ENCODE peak calls at places on chromosomes 4 and X, in eight cellular contexts. One of them, this sample, is unnamed.

GRCh38 chrX:20693071-20693470 is 426.4 kb upstream of the RPS6KA3 start:
- DNase-seq in stimulated activated CD8-positive, alpha-beta memory T cell treated with anti-CD3 and anti-CD28 coated beads, Interleukin-7, amount 100 ng/mL, for 1 hour: no peak
- DNase-seq in IMR-90: no peak
- DNase-seq in NCI-H2081: no peak
- DNase-seq in kidney glomerular epithelial cell: no peak
- DNase-seq in AG09319: no peak
- DNase-seq in C1 segment of cervical spinal cord: no peak
- DNase-seq in posterior vena cava: no peak
- DNase-seq in this sample: no peak

GRCh38 chr4:107034091-107034698 is 1.9 kb downstream of the DKK2 start:
- DNase-seq in stimulated activated CD8-positive, alpha-beta memory T cell treated with anti-CD3 and anti-CD28 coated beads, Interleukin-7, amount 100 ng/mL, for 1 hour: no peak
- DNase-seq in C1 segment of cervical spinal cord: peak
- DNase-seq in kidney glomerular epithelial cell: no peak
- DNase-seq in posterior vena cava: peak
- DNase-seq in AG09319: no peak
- DNase-seq in NCI-H2081: no peak
- DNase-seq in IMR-90: no peak
- DNase-seq in this sample: no peak

GRCh38 chrX:110219920-110220319 is 98.0 kb downstream of the AMMECR1 start:
- DNase-seq in C1 segment of cervical spinal cord: no peak
- DNase-seq in kidney glomerular epithelial cell: no peak
- DNase-seq in AG09319: no peak
- DNase-seq in posterior vena cava: no peak
- DNase-seq in NCI-H2081: peak
- DNase-seq in stimulated activated CD8-positive, alpha-beta memory T cell treated with anti-CD3 and anti-CD28 coated beads, Interleukin-7, amount 100 ng/mL, for 1 hour: no peak
- DNase-seq in IMR-90: peak
- DNase-seq in this sample: no peak

GRCh38 chr4:4386736-4387392 is at the start of gene NSG1:
- DNase-seq in IMR-90: peak
- DNase-seq in stimulated activated CD8-positive, alpha-beta memory T cell treated with anti-CD3 and anti-CD28 coated beads, Interleukin-7, amount 100 ng/mL, for 1 hour: no peak
- DNase-seq in AG09319: no peak
- DNase-seq in kidney glomerular epithelial cell: no peak
- DNase-seq in posterior vena cava: peak
- DNase-seq in NCI-H2081: peak
- DNase-seq in C1 segment of cervical spinal cord: no peak
- DNase-seq in this sample: no peak

GRCh38 chr4:11743236-11743635 is 314.5 kb upstream of the HS3ST1 start:
- DNase-seq in AG09319: no peak
- DNase-seq in IMR-90: peak
- DNase-seq in posterior vena cava: no peak
- DNase-seq in stimulated activated CD8-positive, alpha-beta memory T cell treated with anti-CD3 and anti-CD28 coated beads, Interleukin-7, amount 100 ng/mL, for 1 hour: no peak
- DNase-seq in NCI-H2081: peak
- DNase-seq in C1 segment of cervical spinal cord: no peak
- DNase-seq in kidney glomerular epithelial cell: no peak
- DNase-seq in this sample: no peak

GRCh38 chr4:77581724-77582123 is 23.9 kb upstream of the CXCL13 start:
- DNase-seq in AG09319: no peak
- DNase-seq in posterior vena cava: no peak
- DNase-seq in IMR-90: no peak
- DNase-seq in NCI-H2081: no peak
- DNase-seq in C1 segment of cervical spinal cord: no peak
- DNase-seq in stimulated activated CD8-positive, alpha-beta memory T cell treated with anti-CD3 and anti-CD28 coated beads, Interleukin-7, amount 100 ng/mL, for 1 hour: no peak
- DNase-seq in kidney glomerular epithelial cell: no peak
- DNase-seq in this sample: no peak

GRCh38 chr4:188414441-188414840 is 275.2 kb downstream of the TRIML1 start:
- DNase-seq in posterior vena cava: no peak
- DNase-seq in kidney glomerular epithelial cell: no peak
- DNase-seq in IMR-90: peak
- DNase-seq in C1 segment of cervical spinal cord: no peak
- DNase-seq in stimulated activated CD8-positive, alpha-beta memory T cell treated with anti-CD3 and anti-CD28 coated beads, Interleukin-7, amount 100 ng/mL, for 1 hour: no peak
- DNase-seq in AG09319: no peak
- DNase-seq in NCI-H2081: no peak
- DNase-seq in this sample: no peak

GRCh38 chr4:138310498-138310897 is 68.3 kb upstream of the SLC7A11 start:
- DNase-seq in AG09319: peak
- DNase-seq in NCI-H2081: no peak
- DNase-seq in IMR-90: peak
- DNase-seq in kidney glomerular epithelial cell: no peak
- DNase-seq in posterior vena cava: no peak
- DNase-seq in stimulated activated CD8-positive, alpha-beta memory T cell treated with anti-CD3 and anti-CD28 coated beads, Interleukin-7, amount 100 ng/mL, for 1 hour: no peak
- DNase-seq in C1 segment of cervical spinal cord: no peak
- DNase-seq in this sample: no peak